ENCODE peak calls at places on chromosomes 5 and 9, in five cellular contexts. I is cardiac muscle cell, R is A549, E is MM.1S, Y is tibial nerve. P is an unnamed sample.

GRCh38 chr9:134592018-134592818 is 49.4 kb upstream of the COL5A1 start:
- DNase-seq in I (peak), R (peak), E (no peak), Y (peak), P (no peak)

GRCh38 chr5:172106511-172107356 is 81.3 kb downstream of the STK10 start:
- DNase-seq in I (peak), R (peak), E (peak), Y (peak), P (peak)

GRCh38 chr5:177431317-177432142 is 5.1 kb downstream of the GRK6 start:
- DNase-seq in I (no peak), R (no peak), E (peak), Y (no peak), P (no peak)

GRCh38 chr9:127175764-127176163 is 53.3 kb upstream of the ANGPTL2 start:
- DNase-seq in I (no peak), R (no peak), E (no peak), Y (no peak), P (no peak)

GRCh38 chr5:176508603-176509002 is 28.6 kb downstream of the RNF44 start:
- DNase-seq in I (no peak), R (no peak), E (no peak), Y (no peak), P (no peak)

GRCh38 chr9:77457916-77458592 is 190.1 kb downstream of the GNA14 start:
- DNase-seq in I (peak), R (peak), E (peak), Y (peak), P (peak)

GRCh38 chr9:108473209-108474112 is 382.3 kb downstream of the ACTL7B start:
- DNase-seq in I (peak), R (peak), E (no peak), Y (no peak), P (no peak)

GRCh38 chr9:34381323-34381722 is 4.6 kb upstream of the MYORG start:
- DNase-seq in I (no peak), R (no peak), E (no peak), Y (no peak), P (no peak)

GRCh38 chr5:134638760-134639201 is 6.2 kb upstream of the SAR1B start:
- DNase-seq in I (no peak), R (no peak), E (no peak), Y (no peak), P (no peak)

GRCh38 chr9:71878327-71879274 is 32.4 kb downstream of the ABHD17B start:
- DNase-seq in I (no peak), R (no peak), E (no peak), Y (no peak), P (no peak)

GRCh38 chr5:170630711-170631141 is 126.9 kb downstream of the KCNIP1 start:
- DNase-seq in I (no peak), R (no peak), E (no peak), Y (no peak), P (no peak)

GRCh38 chr9:34457266-34458012 is 931 bp downstream of the FAM219A start:
- DNase-seq in I (peak), R (peak), E (no peak), Y (peak), P (peak)

GRCh38 chr9:18346761-18347160 is 127.2 kb upstream of the ADAMTSL1 start:
- DNase-seq in I (no peak), R (no peak), E (no peak), Y (no peak), P (no peak)

GRCh38 chr9:79061766-79062165 is 510.0 kb upstream of the TLE4 start:
- DNase-seq in I (no peak), R (no peak), E (no peak), Y (no peak), P (no peak)

GRCh38 chr9:97406620-97407177 is 5.2 kb upstream of the TDRD7 start:
- DNase-seq in I (no peak), R (no peak), E (no peak), Y (no peak), P (no peak)

GRCh38 chr5:76114192-76114795 is 31.1 kb downstream of the SV2C start:
- DNase-seq in I (no peak), R (no peak), E (no peak), Y (no peak), P (no peak)

GRCh38 chr9:1018121-1018520 is 32.0 kb upstream of the DMRT2 start:
- DNase-seq in I (peak), R (peak), E (peak), Y (no peak), P (no peak)

GRCh38 chr5:124951676-124952075 is 205.2 kb upstream of the ZNF608 start:
- DNase-seq in I (no peak), R (no peak), E (peak), Y (no peak), P (no peak)

GRCh38 chr9:105118646-105119045 is 125.8 kb upstream of the SLC44A1 start:
- DNase-seq in I (no peak), R (no peak), E (no peak), Y (no peak), P (no peak)

GRCh38 chr5:151733727-151734408 is 24.6 kb downstream of the ATOX1 start:
- DNase-seq in I (no peak), R (no peak), E (no peak), Y (no peak), P (no peak)

GRCh38 chr5:89173528-89173927 is 290.5 kb upstream of the MEF2C start:
- DNase-seq in I (no peak), R (no peak), E (no peak), Y (no peak), P (no peak)

DNA sequence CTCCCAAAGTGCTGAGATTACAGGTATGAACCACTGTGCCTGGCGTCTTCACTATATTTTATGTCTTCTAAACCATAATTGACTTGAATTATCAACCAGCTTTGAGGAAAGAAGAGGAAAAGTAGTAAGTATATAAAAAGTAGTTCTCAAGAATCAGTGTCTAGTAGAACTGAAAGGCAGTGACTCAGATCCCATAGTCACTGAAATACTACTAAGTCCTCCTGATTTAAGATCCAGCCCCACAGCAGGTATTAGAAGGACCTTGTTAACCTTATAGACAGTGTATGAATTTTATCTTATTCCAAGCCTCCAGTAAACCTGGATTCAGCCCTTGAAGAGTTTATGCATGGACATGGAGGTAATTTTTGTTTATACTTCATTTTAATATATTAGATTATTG is 31.5 kb downstream of the LNPEP start:
- DNase-seq in I (no peak), R (no peak), E (no peak), Y (no peak), P (no peak)
- H3K27ac ChIP-seq in I (peak), R (no peak), E (no peak), Y (no peak), P (no peak)

GRCh38 chr5:77724934-77725333 is 51.2 kb downstream of the TBCA start:
- DNase-seq in I (no peak), R (no peak), E (no peak), Y (no peak), P (no peak)

GRCh38 chr5:77727190-77727589 is 48.9 kb downstream of the TBCA start:
- DNase-seq in I (no peak), R (no peak), E (no peak), Y (no peak), P (no peak)

GRCh38 chr5:77719666-77720363 is 56.3 kb downstream of the TBCA start:
- DNase-seq in I (no peak), R (no peak), E (no peak), Y (no peak), P (no peak)

GRCh38 chr5:77725646-77726045 is 50.5 kb downstream of the TBCA start:
- DNase-seq in I (peak), R (no peak), E (no peak), Y (no peak), P (no peak)
- H3K27ac ChIP-seq in I (no peak), R (no peak), E (no peak), Y (no peak), P (no peak)

GRCh38 chr9:136546697-136547481 is 1.0 kb upstream of the NOTCH1 start:
- DNase-seq in I (peak), R (peak), E (peak), Y (no peak), P (peak)

GRCh38 chr9:136543830-136544548 is 1.9 kb downstream of the NOTCH1 start:
- DNase-seq in I (no peak), R (no peak), E (no peak), Y (peak), P (peak)

GRCh38 chr9:136545966-136546696 is at the start of gene NOTCH1:
- DNase-seq in I (peak), R (peak), E (peak), Y (peak), P (peak)

GRCh38 chr9:136544549-136545064 is 1.2 kb downstream of the NOTCH1 start:
- DNase-seq in I (peak), R (no peak), E (peak), Y (peak), P (peak)

GRCh38 chr9:136545065-136545965 is 533 bp downstream of the NOTCH1 start:
- DNase-seq in I (no peak), R (no peak), E (peak), Y (no peak), P (no peak)
- H3K27ac ChIP-seq in I (peak), R (peak), E (peak), Y (peak), P (peak)

DNA sequence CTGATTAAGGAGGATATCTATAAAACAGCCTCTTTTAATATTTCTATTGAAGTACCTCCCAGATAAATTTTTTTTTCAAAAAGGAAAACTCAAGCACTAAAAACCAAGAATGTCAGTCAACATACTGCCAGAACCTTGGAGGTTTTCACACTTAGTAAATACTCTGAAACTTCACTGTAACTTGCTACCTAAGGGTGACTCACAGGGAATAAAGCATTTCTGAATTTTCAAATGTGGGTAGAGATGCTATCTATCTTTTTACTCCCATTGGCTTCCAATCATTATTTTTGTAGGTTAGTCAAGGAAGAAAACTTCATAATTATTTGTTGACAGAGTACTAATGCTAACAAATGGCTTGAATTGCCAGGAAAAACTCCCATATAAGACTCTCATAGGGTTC is 46.1 kb downstream of the SLC25A46 start:
- DNase-seq in I (no peak), R (no peak), E (no peak), Y (no peak), P (no peak)
- H3K27ac ChIP-seq in I (no peak), R (no peak), E (no peak), Y (no peak), P (no peak)

GRCh38 chr5:157267766-157268480 is 2.0 kb downstream of the CYFIP2 start:
- DNase-seq in I (no peak), R (no peak), E (no peak), Y (no peak), P (no peak)
- H3K27ac ChIP-seq in I (peak), R (no peak), E (no peak), Y (peak), P (peak)

GRCh38 chr5:36875789-36876388 is 680 bp upstream of the NIPBL start:
- DNase-seq in I (peak), R (peak), E (peak), Y (peak), P (peak)

GRCh38 chr5:36876965-36877666 is 547 bp downstream of the NIPBL start:
- DNase-seq in I (peak), R (peak), E (peak), Y (peak), P (peak)

GRCh38 chr5:36874465-36874864 is 2.1 kb upstream of the NIPBL start:
- DNase-seq in I (no peak), R (no peak), E (no peak), Y (no peak), P (no peak)

GRCh38 chr5:36876389-36876964 is at the start of gene NIPBL:
- DNase-seq in I (peak), R (peak), E (peak), Y (peak), P (peak)

GRCh38 chr5:36875051-36875788 is 1.3 kb upstream of the NIPBL start:
- DNase-seq in I (peak), R (peak), E (peak), Y (peak), P (peak)
- H3K27ac ChIP-seq in I (peak), R (peak), E (peak), Y (peak), P (peak)

DNA sequence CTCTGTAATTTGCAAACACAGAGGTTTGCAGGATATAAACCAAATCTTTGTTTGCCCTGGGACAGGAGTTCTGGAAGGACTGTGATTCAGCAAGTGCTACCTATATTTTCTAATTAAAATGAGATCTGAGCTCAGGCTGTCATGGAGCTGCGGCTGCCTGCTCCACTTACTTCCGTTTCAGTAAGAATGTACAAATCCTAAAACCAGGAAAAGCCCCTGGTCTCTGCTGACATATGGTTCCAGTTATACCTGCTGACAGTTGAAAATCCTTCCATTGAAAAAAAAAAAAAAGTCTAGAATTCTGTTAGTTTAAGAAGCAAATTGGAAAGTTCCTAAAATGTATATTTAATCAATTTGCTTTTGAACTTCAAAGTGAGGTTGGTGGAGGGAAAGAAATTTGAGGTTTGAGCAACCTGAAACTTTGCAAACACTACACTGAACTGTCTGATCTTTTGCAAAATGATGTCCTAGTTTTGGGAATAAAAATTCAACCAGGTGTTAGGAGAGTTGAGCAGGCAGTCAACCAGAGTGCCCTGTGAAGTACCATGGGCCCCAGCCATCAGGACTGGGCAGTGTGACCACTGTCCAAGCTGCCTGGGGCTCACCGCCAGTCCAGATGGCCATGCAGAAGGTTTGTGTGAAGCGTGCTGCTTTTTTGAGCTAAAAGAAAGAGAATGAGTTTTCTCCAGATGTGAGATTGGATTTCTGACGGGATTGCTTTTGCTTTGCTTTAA is 50.6 kb downstream of the SHB start:
- DNase-seq in I (no peak), R (no peak), E (no peak), Y (no peak), P (no peak)
- H3K27ac ChIP-seq in I (peak), R (peak), E (no peak), Y (peak), P (peak)

P was measured in substantia nigra.